ENCODE peak calls at places on chromosome 4, in seven cellular contexts. Q is naive thymus-derived CD4-positive, alpha-beta T cell; X is left lung; W is CD8-positive, alpha-beta T cell; E is RWPE2; T is body of pancreas; S is HepG2. A is an unnamed sample.

GRCh38 chr4:69697536-69697935 is 44.5 kb upstream of the UGT2A1 start:
- ATAC-seq in Q (no peak), X (no peak), W (no peak), E (no peak), T (no peak), S (no peak), A (no peak)

GRCh38 chr4:89363786-89364185 is 56.2 kb upstream of the GPRIN3 start:
- ATAC-seq in Q (no peak), X (no peak), W (no peak), E (no peak), T (no peak), S (no peak), A (no peak)

GRCh38 chr4:105113800-105114199 is 32.9 kb upstream of the TET2 start:
- ATAC-seq in Q (peak; percentile 65), X (peak; percentile 66), W (no peak), E (no peak), T (no peak), S (no peak), A (no peak)

GRCh38 chr4:80045831-80046230 is 27.2 kb downstream of the ANTXR2 start:
- ATAC-seq in Q (no peak), X (peak; percentile 64), W (no peak), E (no peak), T (no peak), S (no peak), A (peak; percentile 90)

GRCh38 chr4:100738388-100739165 is 220.8 kb upstream of the EMCN start:
- ATAC-seq in Q (no peak), X (peak; percentile 54), W (no peak), E (peak; percentile 99), T (no peak), S (no peak), A (peak; percentile 85)

GRCh38 chr4:121535351-121535750 is 154.5 kb upstream of the QRFPR start:
- ATAC-seq in Q (no peak), X (no peak), W (no peak), E (no peak), T (no peak), S (no peak), A (no peak)

GRCh38 chr4:118989098-118990080 is 100.7 kb downstream of the SYNPO2 start:
- ATAC-seq in Q (no peak), X (peak; percentile 71), W (no peak), E (peak; percentile 89), T (no peak), S (no peak), A (peak; percentile 56)

GRCh38 chr4:159145318-159146006 is 42.6 kb downstream of the RAPGEF2 start:
- ATAC-seq in Q (no peak), X (no peak), W (no peak), E (no peak), T (no peak), S (no peak), A (no peak)

GRCh38 chr4:6948134-6948460 is 38.5 kb downstream of the TBC1D14 start:
- ATAC-seq in Q (no peak), X (no peak), W (no peak), E (no peak), T (no peak), S (no peak), A (no peak)

GRCh38 chr4:143713556-143714289 is 13.2 kb upstream of the FREM3 start:
- ATAC-seq in Q (no peak), X (no peak), W (no peak), E (no peak), T (no peak), S (no peak), A (no peak)

GRCh38 chr4:141614878-141615586 is 21.4 kb upstream of the IL15 start:
- ATAC-seq in Q (no peak), X (no peak), W (no peak), E (no peak), T (no peak), S (no peak), A (no peak)

GRCh38 chr4:105631818-105632400 is 76.6 kb downstream of the INTS12 start:
- ATAC-seq in Q (no peak), X (no peak), W (no peak), E (no peak), T (peak; percentile 31), S (no peak), A (no peak)

GRCh38 chr4:101306225-101306624 is 41.1 kb downstream of the PPP3CA start:
- ATAC-seq in Q (peak; percentile 22), X (peak; percentile 87), W (no peak), E (peak; percentile 49), T (no peak), S (no peak), A (no peak)

GRCh38 chr4:38534344-38534743 is 129.7 kb upstream of the KLF3 start:
- ATAC-seq in Q (no peak), X (no peak), W (no peak), E (no peak), T (no peak), S (no peak), A (no peak)

GRCh38 chr4:138838251-138838650 is 177.3 kb upstream of the NOCT start:
- ATAC-seq in Q (no peak), X (no peak), W (no peak), E (no peak), T (no peak), S (no peak), A (no peak)

GRCh38 chr4:87003266-87003665 is 68.5 kb downstream of the AFF1 start:
- ATAC-seq in Q (no peak), X (no peak), W (no peak), E (no peak), T (no peak), S (no peak), A (no peak)

GRCh38 chr4:87007345-87008181 is 72.8 kb downstream of the AFF1 start:
- ATAC-seq in Q (no peak), X (peak; percentile 33), W (no peak), E (peak; percentile 17), T (no peak), S (peak; percentile 21), A (peak; percentile 1)

GRCh38 chr4:87005369-87005689 is 70.5 kb downstream of the AFF1 start:
- ATAC-seq in Q (no peak), X (no peak), W (no peak), E (no peak), T (no peak), S (no peak), A (no peak)

GRCh38 chr4:87006531-87007344 is 71.9 kb downstream of the AFF1 start:
- ATAC-seq in Q (peak; percentile 88), X (peak; percentile 91), W (peak; percentile 81), E (peak; percentile 84), T (peak; percentile 94), S (peak; percentile 96), A (peak; percentile 94)

DNA sequence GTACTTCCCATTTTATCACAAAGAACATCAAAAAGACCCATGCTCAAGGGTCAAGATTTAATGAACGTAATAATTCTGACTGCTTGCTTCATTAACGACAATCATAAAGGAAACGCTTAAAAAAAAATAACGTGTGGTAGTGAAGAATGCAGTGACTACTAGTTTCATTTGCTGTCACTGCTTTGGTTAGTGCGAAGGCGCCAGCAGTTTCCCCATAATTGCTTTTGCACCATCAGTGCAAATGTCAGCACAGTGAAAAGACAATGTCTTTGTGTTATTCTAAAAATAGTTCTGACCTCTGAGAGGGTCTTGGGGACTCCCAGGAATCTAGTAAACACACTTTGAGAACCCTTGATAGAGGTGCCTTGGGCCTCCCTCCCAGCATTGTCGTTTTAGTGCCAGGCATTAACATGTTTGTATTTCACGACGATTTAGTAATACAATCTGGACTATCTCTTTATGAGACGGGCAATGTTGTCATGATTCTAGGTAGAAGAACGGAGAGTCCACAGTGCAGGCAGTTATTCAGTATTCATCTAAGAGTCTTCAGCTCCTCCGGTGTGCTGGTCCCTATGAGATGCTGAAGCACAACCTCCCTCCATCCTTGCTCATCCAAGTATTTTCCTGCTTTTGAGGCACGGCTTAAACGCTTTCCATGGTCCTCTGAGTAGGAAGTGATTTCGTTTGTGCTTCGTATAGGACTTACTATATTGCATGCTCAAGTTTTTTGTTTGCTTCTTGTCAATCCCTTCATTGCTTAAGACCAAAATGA is 71.1 kb downstream of the AFF1 start:
- ATAC-seq in Q (no peak), X (peak; percentile 4), W (peak; percentile 2), E (peak; percentile 13), T (no peak), S (peak; percentile 19), A (peak; percentile 5)
- H3K27ac ChIP-seq in Q (peak overlapping the region; percentile 91), X (peak overlapping the region; percentile 98), W (peak overlapping the region; percentile 83), E (peak overlapping the region; percentile 82), T (peak overlapping the region; percentile 79), S (peak overlapping the region; percentile 99), A (peak overlapping the region; percentile 96)

GRCh38 chr4:184396570-184397515 is 77.5 kb downstream of the IRF2 start:
- ATAC-seq in Q (no peak), X (no peak), W (no peak), E (no peak), T (no peak), S (no peak), A (no peak)

GRCh38 chr4:184397516-184398163 is 76.7 kb downstream of the IRF2 start:
- ATAC-seq in Q (no peak), X (no peak), W (no peak), E (no peak), T (no peak), S (no peak), A (no peak)

GRCh38 chr4:184396001-184396400 is 78.3 kb downstream of the IRF2 start:
- ATAC-seq in Q (peak; percentile 26), X (no peak), W (no peak), E (no peak), T (no peak), S (no peak), A (no peak)

GRCh38 chr4:184392748-184393334 is 81.5 kb downstream of the IRF2 start:
- ATAC-seq in Q (peak; percentile 65), X (peak; percentile 77), W (no peak), E (no peak), T (no peak), S (no peak), A (peak; percentile 60)

GRCh38 chr4:184395451-184395917 is 78.9 kb downstream of the IRF2 start:
- ATAC-seq in Q (no peak), X (no peak), W (no peak), E (no peak), T (no peak), S (no peak), A (peak; percentile 18)
- H3K4me3 ChIP-seq in Q (no peak overlapping the region), X (no peak overlapping the region), W (no peak overlapping the region), E (no peak overlapping the region), T (no peak overlapping the region), S (no peak overlapping the region), A (no peak overlapping the region)

DNA sequence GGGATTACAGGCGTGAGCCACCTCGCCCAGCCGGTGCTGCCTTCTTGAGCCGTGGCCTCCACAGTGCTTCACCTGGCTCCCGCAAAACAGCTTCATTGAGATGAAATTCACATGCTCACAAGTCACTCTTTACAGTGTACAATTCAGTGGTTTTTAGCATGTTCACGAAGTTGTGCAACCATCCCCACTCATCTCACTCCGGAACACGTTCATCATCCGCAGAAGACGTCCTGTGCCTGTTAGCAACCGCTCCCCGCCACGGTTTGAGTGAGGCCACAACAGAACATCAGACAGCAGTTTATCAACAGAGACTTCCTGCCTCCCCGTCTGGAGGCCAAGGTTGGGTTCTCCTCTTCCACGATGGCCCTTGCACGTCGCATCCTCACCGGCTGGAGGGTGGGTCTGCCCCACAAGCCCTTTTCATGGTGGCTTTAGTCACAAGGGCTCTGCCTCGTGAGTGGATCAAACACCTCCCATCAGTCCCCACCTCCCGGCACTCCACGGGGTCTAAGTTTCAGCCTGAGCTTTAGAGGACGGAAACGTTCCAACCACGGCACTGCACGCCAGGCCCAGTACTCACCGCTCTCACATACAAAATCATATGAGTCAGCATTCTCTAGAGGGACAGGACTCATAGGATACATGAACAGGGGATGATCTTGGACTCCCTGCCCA is 29.6 kb upstream of the SPON2 start:
- ATAC-seq in Q (peak; percentile 84), X (peak; percentile 62), W (peak; percentile 68), E (no peak), T (peak; percentile 30), S (no peak), A (peak; percentile 79)
- H3K27ac ChIP-seq in Q (peak overlapping the region; percentile 68), X (peak overlapping the region; percentile 78), W (peak overlapping the region; percentile 87), E (no peak overlapping the region), T (no peak overlapping the region), S (no peak overlapping the region), A (peak overlapping the region; percentile 80)

GRCh38 chr4:5018096-5018495 is 1.2 kb downstream of the CYTL1 start:
- ATAC-seq in Q (no peak), X (no peak), W (no peak), E (no peak), T (no peak), S (no peak), A (no peak)
- H3K4me3 ChIP-seq in Q (no peak overlapping the region), X (no peak overlapping the region), W (no peak overlapping the region), E (no peak overlapping the region), T (no peak overlapping the region), S (no peak overlapping the region), A (no peak overlapping the region)